ENCODE peak calls at places on chromosomes 12 and 14, in eight cellular contexts. Y, J, X, U, C, T, H and L are unnamed samples.

GRCh38 chr14:53316504-53316903 is 163.4 kb upstream of the DDHD1 start:
- DNase-seq in Y (no peak), J (no peak), X (no peak), U (no peak), C (no peak), T (no peak), H (no peak), L (no peak)

GRCh38 chr14:104553166-104554087 is 26.1 kb upstream of the C14orf180 start:
- DNase-seq in Y (peak), J (peak), X (no peak), U (no peak), C (no peak), T (peak), H (no peak), L (no peak)

GRCh38 chr12:93042283-93042682 is 113.2 kb upstream of the EEA1 start:
- DNase-seq in Y (no peak), J (no peak), X (no peak), U (no peak), C (no peak), T (no peak), H (no peak), L (no peak)

GRCh38 chr12:54304187-54304810 is 3.5 kb upstream of the NFE2 start:
- DNase-seq in Y (peak), J (peak), X (peak), U (no peak), C (peak), T (peak), H (peak), L (peak)

GRCh38 chr12:46830731-46831334 is 5.0 kb upstream of the SLC38A4 start:
- DNase-seq in Y (peak), J (no peak), X (no peak), U (no peak), C (peak), T (peak), H (no peak), L (no peak)

GRCh38 chr12:83261998-83262397 is 575.3 kb downstream of the TMTC2 start:
- DNase-seq in Y (no peak), J (no peak), X (no peak), U (no peak), C (no peak), T (no peak), H (no peak), L (no peak)

GRCh38 chr12:47509398-47509851 is 196.4 kb downstream of the RPAP3 start:
- DNase-seq in Y (no peak), J (no peak), X (no peak), U (no peak), C (peak), T (no peak), H (no peak), L (no peak)

GRCh38 chr12:66036317-66036716 is 94.2 kb downstream of the LLPH start:
- DNase-seq in Y (peak), J (no peak), X (no peak), U (no peak), C (peak), T (no peak), H (peak), L (no peak)

GRCh38 chr12:19546611-19547162 is 107.4 kb downstream of the AEBP2 start:
- DNase-seq in Y (no peak), J (no peak), X (no peak), U (no peak), C (peak), T (no peak), H (no peak), L (no peak)

GRCh38 chr12:103978384-103978982 is 12.8 kb downstream of the TDG start:
- DNase-seq in Y (no peak), J (no peak), X (no peak), U (no peak), C (no peak), T (no peak), H (no peak), L (no peak)

GRCh38 chr12:56808954-56809353 is 45.8 kb downstream of the HSD17B6 start:
- DNase-seq in Y (no peak), J (no peak), X (no peak), U (no peak), C (peak), T (no peak), H (no peak), L (no peak)

GRCh38 chr14:51897791-51898190 is 37.4 kb downstream of the GNG2 start:
- DNase-seq in Y (no peak), J (no peak), X (no peak), U (no peak), C (no peak), T (no peak), H (no peak), L (no peak)

GRCh38 chr14:60655114-60655897 is 6.0 kb upstream of the SIX1 start:
- DNase-seq in Y (no peak), J (no peak), X (no peak), U (no peak), C (no peak), T (no peak), H (no peak), L (no peak)

GRCh38 chr12:5794156-5794555 is 150.9 kb downstream of the ANO2 start:
- DNase-seq in Y (peak), J (no peak), X (no peak), U (no peak), C (no peak), T (no peak), H (peak), L (no peak)

GRCh38 chr12:118344829-118345228 is 27.9 kb downstream of the TAOK3 start:
- DNase-seq in Y (no peak), J (no peak), X (no peak), U (no peak), C (no peak), T (no peak), H (no peak), L (no peak)

GRCh38 chr14:55705651-55706340 is 125.8 kb downstream of the KTN1 start:
- DNase-seq in Y (no peak), J (peak), X (no peak), U (no peak), C (peak), T (no peak), H (peak), L (no peak)

GRCh38 chr14:103709814-103710213 is 5.4 kb downstream of the XRCC3 start:
- DNase-seq in Y (no peak), J (no peak), X (no peak), U (no peak), C (no peak), T (no peak), H (no peak), L (no peak)

GRCh38 chr14:100140452-100141132 is 18.9 kb downstream of the DEGS2 start:
- DNase-seq in Y (no peak), J (peak), X (no peak), U (no peak), C (peak), T (peak), H (no peak), L (no peak)

GRCh38 chr12:116266631-116267349 is 10.7 kb downstream of the MED13L start:
- DNase-seq in Y (no peak), J (no peak), X (no peak), U (no peak), C (peak), T (no peak), H (no peak), L (no peak)

GRCh38 chr14:68814376-68815287 is 21.8 kb upstream of the ZFP36L1 start:
- DNase-seq in Y (peak), J (no peak), X (peak), U (no peak), C (no peak), T (peak), H (no peak), L (peak)

GRCh38 chr14:92121207-92121669 is 268 bp downstream of the NDUFB1 start:
- DNase-seq in Y (peak), J (no peak), X (peak), U (no peak), C (peak), T (no peak), H (no peak), L (no peak)

GRCh38 chr14:86420131-86420530 is 890.2 kb downstream of the FLRT2 start:
- DNase-seq in Y (no peak), J (no peak), X (no peak), U (no peak), C (no peak), T (no peak), H (no peak), L (no peak)

GRCh38 chr12:1171657-1172056 is 180.6 kb downstream of the ERC1 start:
- DNase-seq in Y (no peak), J (no peak), X (no peak), U (no peak), C (peak), T (no peak), H (no peak), L (no peak)

GRCh38 chr14:57051633-57052032 is 217.1 kb downstream of the EXOC5 start:
- DNase-seq in Y (no peak), J (no peak), X (no peak), U (no peak), C (no peak), T (peak), H (no peak), L (no peak)

GRCh38 chr14:51079085-51079484 is 15.8 kb downstream of the TRIM9 start:
- DNase-seq in Y (no peak), J (no peak), X (no peak), U (no peak), C (peak), T (no peak), H (no peak), L (no peak)

GRCh38 chr12:12267801-12268200 is 957 bp upstream of the LRP6 start:
- DNase-seq in Y (no peak), J (no peak), X (no peak), U (no peak), C (no peak), T (peak), H (no peak), L (no peak)

GRCh38 chr14:97028382-97028781 is 231.2 kb downstream of the VRK1 start:
- DNase-seq in Y (no peak), J (no peak), X (no peak), U (no peak), C (no peak), T (no peak), H (no peak), L (no peak)

GRCh38 chr14:47675489-47676300 is at the start of gene MDGA2:
- DNase-seq in Y (no peak), J (peak), X (no peak), U (no peak), C (peak), T (peak), H (no peak), L (no peak)

GRCh38 chr14:103260629-103261124 is 73.4 kb upstream of the EIF5 start:
- DNase-seq in Y (peak), J (peak), X (no peak), U (no peak), C (peak), T (no peak), H (peak), L (peak)

DNA sequence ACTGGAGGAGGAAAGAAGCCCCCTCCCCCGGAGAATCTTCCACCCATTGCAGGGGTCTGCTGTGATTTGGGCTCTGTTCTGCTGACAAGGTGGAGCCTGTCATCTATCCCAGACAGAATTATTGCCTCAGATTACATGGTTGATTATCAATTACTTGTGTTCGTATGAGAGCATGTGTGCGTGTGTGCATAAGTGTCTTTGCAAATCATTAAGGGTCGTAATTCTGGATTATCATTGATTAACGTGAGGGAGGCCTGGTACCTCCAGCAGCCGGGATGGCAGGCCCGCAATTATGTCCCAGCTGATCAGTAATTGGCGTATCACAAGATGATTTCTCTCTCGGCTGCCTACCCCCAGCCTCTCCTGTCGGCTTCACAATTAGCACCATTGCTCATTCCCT is 29.6 kb upstream of the IRF2BPL start:
- DNase-seq in Y (no peak), J (no peak), X (no peak), U (no peak), C (no peak), T (no peak), H (no peak), L (no peak)
- TF ChIP-seq CTCF in Y (no peak), J (no peak), X (no peak), U (no peak), C (no peak), T (no peak), H (no peak), L (no peak)

GRCh38 chr12:69644516-69644915 is 33.8 kb upstream of the LRRC10 start:
- DNase-seq in Y (no peak), J (no peak), X (no peak), U (no peak), C (no peak), T (no peak), H (no peak), L (no peak)

GRCh38 chr12:69647178-69647577 is 36.5 kb upstream of the LRRC10 start:
- DNase-seq in Y (no peak), J (no peak), X (no peak), U (no peak), C (no peak), T (no peak), H (no peak), L (no peak)

GRCh38 chr12:69648476-69648875 is 37.8 kb upstream of the LRRC10 start:
- DNase-seq in Y (no peak), J (no peak), X (no peak), U (no peak), C (peak), T (no peak), H (no peak), L (no peak)

GRCh38 chr12:69642531-69642930 is 31.8 kb upstream of the LRRC10 start:
- DNase-seq in Y (peak), J (no peak), X (no peak), U (no peak), C (no peak), T (no peak), H (no peak), L (no peak)

GRCh38 chr12:69645031-69645430 is 34.3 kb upstream of the LRRC10 start:
- DNase-seq in Y (no peak), J (no peak), X (no peak), U (no peak), C (no peak), T (no peak), H (no peak), L (no peak)
- TF ChIP-seq CTCF in Y (no peak), J (no peak), X (no peak), U (no peak), C (no peak), T (no peak), H (no peak), L (no peak)

DNA sequence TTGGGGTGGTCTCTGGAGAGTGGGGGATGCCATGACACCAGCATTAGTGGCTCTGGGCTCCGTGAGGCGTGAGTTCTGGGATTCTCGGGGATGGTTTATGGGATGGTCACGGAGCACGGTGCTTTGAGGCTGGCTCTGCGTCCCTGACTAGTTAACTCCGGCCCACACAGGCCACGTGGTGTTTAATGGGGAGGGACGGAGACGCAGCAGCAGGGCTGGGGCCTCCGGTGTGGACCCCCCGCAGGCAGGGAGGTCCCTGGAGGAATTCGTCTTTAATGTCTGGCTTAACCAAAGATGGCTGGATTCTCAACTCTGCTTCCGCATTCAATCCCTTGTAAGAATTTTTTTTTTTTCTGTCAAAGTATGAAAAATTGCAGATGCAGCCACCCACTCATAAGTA is 86.4 kb upstream of the RFLNA start:
- DNase-seq in Y (no peak), J (peak), X (no peak), U (no peak), C (no peak), T (no peak), H (no peak), L (no peak)
- TF ChIP-seq CTCF in Y (no peak), J (no peak), X (no peak), U (no peak), C (no peak), T (no peak), H (no peak), L (no peak)

DNA sequence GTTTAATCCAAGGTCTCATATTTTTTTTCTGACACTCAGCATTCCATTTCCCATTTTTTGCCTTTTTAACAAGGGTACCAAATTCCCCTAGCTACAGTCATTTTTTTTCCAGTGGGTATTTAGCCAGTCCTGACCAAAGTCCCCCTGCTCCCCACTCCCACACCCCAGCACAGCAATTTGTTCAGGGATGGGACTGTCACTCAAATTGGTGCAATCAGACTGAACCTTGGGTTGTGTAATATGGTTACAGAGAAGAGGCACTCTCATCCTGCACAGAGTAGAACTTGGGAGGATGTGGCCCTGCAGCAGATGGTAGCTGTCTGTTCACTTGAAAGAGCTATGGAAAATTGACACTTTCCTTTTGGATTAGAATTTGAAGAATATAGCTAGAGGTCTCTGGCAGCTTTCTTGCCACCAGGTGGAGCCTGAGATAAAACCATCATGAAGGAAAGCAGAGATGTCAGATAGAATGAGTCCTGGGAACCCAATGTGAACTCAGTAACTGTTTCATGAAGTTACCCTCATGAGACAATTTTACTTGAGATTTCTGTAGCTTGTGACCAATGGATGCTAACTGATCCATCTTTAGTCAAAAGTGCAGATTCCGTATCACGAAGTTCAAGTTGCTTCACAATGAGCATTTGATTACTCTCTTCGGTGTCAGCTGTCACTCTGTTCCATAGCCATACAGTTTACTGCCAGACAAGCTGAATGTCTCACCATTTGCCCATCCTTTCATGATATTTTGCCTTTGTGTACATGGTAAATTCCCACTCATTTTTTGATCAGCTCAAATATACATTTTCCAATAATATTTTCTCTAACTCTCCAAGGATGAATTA is 394.0 kb upstream of the SYT1 start:
- DNase-seq in Y (no peak), J (no peak), X (no peak), U (no peak), C (peak), T (peak), H (peak), L (no peak)
- TF ChIP-seq CTCF in Y (no peak), J (peak), X (no peak), U (no peak), C (peak), T (peak), H (peak), L (no peak)

GRCh38 chr12:91353266-91353665 is 170.6 kb upstream of the DCN start:
- DNase-seq in Y (no peak), J (no peak), X (no peak), U (no peak), C (no peak), T (no peak), H (no peak), L (no peak)
- TF ChIP-seq CTCF in Y (no peak), J (no peak), X (no peak), U (no peak), C (no peak), T (no peak), H (no peak), L (no peak)